ENCODE peak calls at places on chromosomes 6 and 20, in four cellular contexts. I, M, C and T are unnamed samples.

GRCh38 chr6:131443514-131443913 is 129.5 kb upstream of the ARG1 start:
- DNase-seq in I (no peak), M (no peak), C (no peak), T (peak; percentile 32)

GRCh38 chr6:41649596-41649995 is 11.3 kb downstream of the MDFI start:
- DNase-seq in I (no peak), M (no peak), C (no peak), T (no peak)

GRCh38 chr6:117072134-117072533 is 193.2 kb upstream of the VGLL2 start:
- DNase-seq in I (no peak), M (no peak), C (no peak), T (no peak)

GRCh38 chr6:136927313-136927712 is 5.2 kb downstream of the SLC35D3 start:
- DNase-seq in I (no peak), M (no peak), C (peak; percentile 46), T (no peak)

GRCh38 chr20:50369225-50370035 is 140.8 kb upstream of the PTPN1 start:
- DNase-seq in I (no peak), M (no peak), C (no peak), T (no peak)

GRCh38 chr20:11755071-11755881 is 162.4 kb upstream of the BTBD3 start:
- DNase-seq in I (no peak), M (no peak), C (no peak), T (no peak)

GRCh38 chr6:33851959-33852358 is 48.2 kb upstream of the MLN start:
- DNase-seq in I (no peak), M (no peak), C (no peak), T (no peak)

GRCh38 chr6:73515204-73516101 is 5.4 kb downstream of the EEF1A1 start:
- DNase-seq in I (peak; percentile 30), M (peak; percentile 60), C (peak; percentile 39), T (peak; percentile 37)

GRCh38 chr6:34696189-34696738 is 303 bp downstream of the ILRUN start:
- DNase-seq in I (no peak), M (no peak), C (no peak), T (no peak)

GRCh38 chr20:51169813-51170212 is 146.9 kb upstream of the KCNG1 start:
- DNase-seq in I (no peak), M (no peak), C (no peak), T (no peak)

GRCh38 chr6:74408844-74409243 is 712.8 kb downstream of the CD109 start:
- DNase-seq in I (no peak), M (no peak), C (no peak), T (no peak)

DNA sequence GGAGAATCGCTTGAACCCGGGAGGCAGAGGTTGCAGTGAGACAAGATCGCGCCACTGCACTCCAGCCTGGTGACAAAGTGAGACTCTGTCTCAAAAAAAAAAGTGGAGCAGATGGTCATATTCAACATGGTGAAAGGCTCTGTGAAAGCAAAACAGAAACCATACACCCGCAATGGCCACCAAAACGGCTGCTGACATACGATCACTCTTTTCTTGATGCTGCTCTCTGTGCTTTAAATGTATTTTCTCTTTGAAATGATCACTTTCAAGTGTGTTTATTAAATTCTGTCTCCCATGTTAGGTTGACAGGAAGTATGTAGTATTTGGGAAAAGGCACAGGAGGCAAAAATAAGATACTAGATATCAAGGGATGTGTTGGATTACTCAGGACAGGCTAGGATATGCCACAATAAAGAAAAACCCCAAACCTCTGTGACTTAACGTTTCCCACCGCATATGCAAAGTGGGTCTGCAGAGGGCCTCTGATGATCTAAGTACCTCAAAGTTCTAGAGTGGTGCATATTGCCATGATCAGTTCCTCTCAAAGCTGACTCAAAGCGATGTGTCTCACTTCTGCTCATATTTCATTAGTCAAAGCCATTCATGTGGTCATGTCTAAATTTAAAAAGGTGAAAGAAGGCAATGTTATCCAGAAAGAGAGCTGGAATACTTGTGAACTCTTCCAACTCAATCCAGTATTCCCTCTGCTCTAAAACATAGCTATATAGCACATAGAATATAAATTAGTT is 155.1 kb upstream of the SOX4 start:
- DNase-seq in I (no peak), M (no peak), C (no peak), T (peak; percentile 83)
- H3K4me3 ChIP-seq in I (no peak overlapping the region), M (no peak overlapping the region), C (no peak overlapping the region), T (peak overlapping the region; percentile 57)

GRCh38 chr20:25088267-25088666 is 6.3 kb upstream of the VSX1 start:
- DNase-seq in I (no peak), M (no peak), C (no peak), T (no peak)

GRCh38 chr20:25089662-25090061 is 7.7 kb upstream of the VSX1 start:
- DNase-seq in I (no peak), M (no peak), C (no peak), T (no peak)

GRCh38 chr20:25085756-25086495 is 4.0 kb upstream of the VSX1 start:
- DNase-seq in I (no peak), M (no peak), C (no peak), T (no peak)

GRCh38 chr20:25089096-25089495 is 7.2 kb upstream of the VSX1 start:
- DNase-seq in I (no peak), M (no peak), C (no peak), T (no peak)

DNA sequence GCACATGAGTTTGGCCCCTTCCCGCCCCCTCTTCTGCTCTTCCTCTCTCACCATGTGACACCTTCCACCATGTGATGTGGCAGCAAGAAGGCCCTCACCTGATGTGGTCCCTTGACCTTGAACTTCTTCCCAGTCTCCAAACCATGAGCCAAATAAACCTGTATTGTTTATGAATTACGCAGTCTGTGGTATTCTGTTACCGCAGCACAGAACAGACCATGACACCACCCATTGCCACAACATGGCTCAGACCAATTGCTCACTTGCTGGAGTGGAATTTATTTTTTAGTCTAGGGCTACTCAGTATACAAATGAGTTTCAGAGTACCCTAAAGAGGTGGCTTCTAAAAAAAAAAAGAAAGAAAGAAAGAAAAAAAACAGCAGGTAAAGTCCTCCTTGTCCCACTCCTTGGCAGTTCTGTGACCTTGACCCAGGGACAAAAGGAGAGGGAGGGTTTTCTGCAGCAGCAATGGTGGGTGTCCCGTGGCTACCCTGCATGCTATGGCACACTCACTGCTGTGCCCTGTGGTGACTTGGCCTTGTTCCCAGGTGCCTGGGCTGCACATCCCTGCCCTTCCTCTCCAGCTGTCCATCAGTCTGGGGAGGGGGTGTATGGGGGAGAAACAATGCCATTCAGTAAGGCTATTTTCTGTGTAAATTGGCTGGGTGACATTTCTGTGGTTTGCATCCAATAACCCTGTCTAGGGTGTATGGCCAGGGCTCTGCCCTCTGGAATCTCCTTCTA is 5.4 kb upstream of the VSX1 start:
- DNase-seq in I (no peak), M (no peak), C (no peak), T (no peak)
- H3K27me3 ChIP-seq in I (peaks cover 24% of the 10 kb centered on the region), M (peaks cover 73% of the 10 kb centered on the region), C (peaks cover 58% of the 10 kb centered on the region), T (no peaks in the 10 kb centered on the region)

DNA sequence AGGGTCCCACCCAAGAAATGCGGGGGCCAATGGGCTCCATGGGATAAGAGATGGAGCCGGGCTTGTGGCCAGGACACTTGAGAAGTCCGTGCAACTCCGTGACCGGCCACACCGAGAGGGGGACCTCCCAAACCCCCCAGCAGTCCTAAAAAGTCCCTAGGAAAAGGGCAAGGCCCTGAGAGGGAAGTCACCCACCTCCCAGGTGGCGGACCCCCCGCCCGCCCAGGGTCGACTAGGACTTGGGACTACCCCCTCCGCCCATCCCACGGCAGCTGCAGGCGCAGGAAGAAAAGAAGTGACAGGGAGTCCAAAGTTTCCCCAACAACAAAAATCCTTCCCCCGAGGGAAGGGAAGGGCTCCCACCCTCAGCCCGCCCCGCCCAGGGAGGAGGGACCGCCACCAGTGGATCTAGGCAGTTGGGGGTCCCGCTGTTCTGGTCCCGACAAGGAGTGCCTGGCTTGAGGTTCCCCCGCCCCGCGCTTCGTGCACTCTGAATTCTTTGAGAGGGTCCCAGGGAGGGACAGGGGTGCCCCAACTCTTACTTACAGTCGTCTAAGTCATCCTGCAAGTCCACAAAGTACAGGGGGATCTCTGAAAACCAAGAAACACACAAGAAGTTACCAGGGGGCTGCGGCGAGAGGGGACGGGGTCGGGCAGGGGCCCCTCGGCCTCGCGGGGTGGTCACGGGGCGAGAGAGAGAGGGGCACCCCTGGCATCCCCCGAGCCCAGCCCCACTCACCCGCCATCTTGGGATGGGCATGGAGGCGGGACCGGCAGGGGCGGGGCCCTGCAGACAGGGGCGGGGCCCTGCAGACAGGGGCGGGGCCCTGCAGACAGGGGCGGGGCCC is 611 bp upstream of the RAB22A start:
- DNase-seq in I (no peak), M (peak; percentile 44), C (peak; percentile 92), T (peak; percentile 64)
- H3K4me3 ChIP-seq in I (peak overlapping the region; percentile 48), M (peak overlapping the region; percentile 87), C (peak overlapping the region; percentile 71), T (peak overlapping the region; percentile 84)

GRCh38 chr6:10389739-10390494 is 25.0 kb downstream of the TFAP2A start:
- DNase-seq in I (no peak), M (no peak), C (no peak), T (no peak)
- H3K27me3 ChIP-seq in I (peaks cover 71% of the 10 kb centered on the region), M (peaks cover 100% of the 10 kb centered on the region), C (peaks cover 98% of the 10 kb centered on the region), T (peaks cover 4% of the 10 kb centered on the region)

DNA sequence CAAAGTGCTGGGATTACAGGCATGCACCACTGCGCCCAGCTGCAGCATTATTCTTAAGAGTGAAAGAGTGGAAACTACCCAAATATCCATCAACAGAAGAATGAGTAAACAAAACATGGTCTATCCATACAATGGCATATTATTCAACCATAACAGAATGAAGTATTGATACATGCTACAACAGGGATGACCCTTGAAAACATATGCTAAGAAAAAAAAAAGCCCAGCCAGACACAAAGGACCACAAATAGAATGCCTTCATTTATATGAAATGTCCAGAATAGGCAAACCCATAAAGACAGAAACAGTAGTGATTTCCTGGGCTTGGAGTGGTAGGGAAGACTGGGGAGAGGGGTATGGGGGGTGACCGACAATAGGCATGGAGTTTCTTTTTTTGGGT is 7.1 kb downstream of the TUBB2B start:
- DNase-seq in I (no peak), M (no peak), C (no peak), T (no peak)
- H3K4me3 ChIP-seq in I (no peak overlapping the region), M (no peak overlapping the region), C (no peak overlapping the region), T (no peak overlapping the region)

GRCh38 chr20:63433756-63434531 is 38.5 kb downstream of the KCNQ2 start:
- DNase-seq in I (no peak), M (no peak), C (no peak), T (peak; percentile 36)
- H3K27me3 ChIP-seq in I (no peaks in the 10 kb centered on the region), M (peaks cover 40% of the 10 kb centered on the region), C (no peaks in the 10 kb centered on the region), T (no peaks in the 10 kb centered on the region)

GRCh38 chr6:118722820-118723526 is 71.6 kb upstream of the CEP85L start:
- DNase-seq in I (no peak), M (no peak), C (no peak), T (no peak)

GRCh38 chr6:118719351-118720124 is 68.1 kb upstream of the CEP85L start:
- DNase-seq in I (no peak), M (no peak), C (no peak), T (peak; percentile 35)

GRCh38 chr6:118725944-118726343 is 74.6 kb upstream of the CEP85L start:
- DNase-seq in I (peak; percentile 25), M (no peak), C (no peak), T (no peak)

GRCh38 chr6:118720125-118720473 is 68.7 kb upstream of the CEP85L start:
- DNase-seq in I (no peak), M (no peak), C (no peak), T (no peak)

DNA sequence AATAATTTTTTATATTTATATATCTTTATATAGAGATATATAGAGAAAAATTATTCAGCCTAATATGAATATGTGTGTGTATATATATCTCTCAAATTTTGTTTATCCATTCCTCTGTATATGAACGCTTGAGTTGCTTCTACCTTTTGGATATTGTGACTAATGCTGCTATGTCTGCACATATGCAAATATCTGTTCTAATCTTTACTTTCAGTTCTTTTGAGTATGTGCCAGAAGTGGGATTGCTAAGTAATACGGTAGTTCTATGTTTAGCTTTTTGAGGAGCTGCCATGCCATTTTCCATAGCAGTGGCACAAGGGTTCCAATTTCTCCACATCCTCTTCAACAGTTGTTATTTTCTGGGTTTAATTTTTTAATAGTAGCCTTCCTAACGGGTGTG is 72.8 kb upstream of the CEP85L start:
- DNase-seq in I (no peak), M (no peak), C (no peak), T (peak; percentile 34)
- H3K4me3 ChIP-seq in I (peak overlapping the region; percentile 38), M (no peak overlapping the region), C (no peak overlapping the region), T (no peak overlapping the region)

GRCh38 chr20:25860531-25861150 is 164.0 kb upstream of the ZNF337 start:
- DNase-seq in I (no peak), M (no peak), C (no peak), T (no peak)
- H3K27me3 ChIP-seq in I (peaks cover 37% of the 10 kb centered on the region), M (peaks cover 30% of the 10 kb centered on the region), C (peaks cover 6% of the 10 kb centered on the region), T (no peaks in the 10 kb centered on the region)